ENCODE peak calls at places on chromosomes 12 and 14, in ten cellular contexts. S is fibroblast of the aortic adventitia; Q is cardiac septum; G is CMK; N is activated T-helper 9 cell treated with anti-CD3 and anti-CD28 coated beads, Interleukin-2, amount 50 U/mL, for 16 hours; P is psoas muscle; Z is GM12865; M is adrenal gland; T is stimulated activated CD8-positive, alpha-beta memory T cell treated with anti-CD3 and anti-CD28 coated beads, Interleukin-7, amount 100 ng/mL, for 4 hours; U is activated T-cell treated with anti-CD3 and anti-CD28 coated beads for 48 hours. O is an unnamed sample.
A peak's percentile ranks its signal among the peaks of the same experiment; 100 is the strongest.

GRCh38 chr12:83461326-83461985 is 774.8 kb downstream of the TMTC2 start:
- DNase-seq in S (no peak), Q (no peak), G (no peak), N (no peak), P (no peak), Z (no peak), M (no peak), T (no peak), U (no peak), O (no peak)

GRCh38 chr12:31342314-31342713 is 16.4 kb upstream of the SINHCAF start:
- DNase-seq in S (no peak), Q (no peak), G (no peak), N (no peak), P (no peak), Z (no peak), M (no peak), T (no peak), U (no peak), O (no peak)

GRCh38 chr12:80192087-80192486 is 92.8 kb downstream of the OTOGL start:
- DNase-seq in S (no peak), Q (no peak), G (no peak), N (no peak), P (no peak), Z (peak; percentile 26), M (no peak), T (no peak), U (no peak), O (no peak)

GRCh38 chr12:26117321-26117720 is 7.5 kb downstream of the BHLHE41 start:
- DNase-seq in S (no peak), Q (no peak), G (no peak), N (no peak), P (no peak), Z (no peak), M (no peak), T (no peak), U (no peak), O (no peak)

GRCh38 chr12:31756977-31757420 is 28.2 kb upstream of the AMN1 start:
- DNase-seq in S (peak; percentile 59), Q (no peak), G (no peak), N (no peak), P (no peak), Z (no peak), M (no peak), T (no peak), U (no peak), O (peak; percentile 78)

GRCh38 chr14:44112774-44113460 is 394.2 kb downstream of the FSCB start:
- DNase-seq in S (no peak), Q (no peak), G (no peak), N (no peak), P (no peak), Z (no peak), M (no peak), T (no peak), U (no peak), O (no peak)

GRCh38 chr14:95157987-95158712 is 821 bp upstream of the DICER1 start:
- DNase-seq in S (no peak), Q (no peak), G (no peak), N (no peak), P (no peak), Z (peak; percentile 71), M (no peak), T (no peak), U (peak; percentile 6), O (peak; percentile 81)

GRCh38 chr14:95290769-95291440 is 28.8 kb downstream of the CLMN start:
- DNase-seq in S (no peak), Q (no peak), G (no peak), N (no peak), P (peak; percentile 67), Z (peak; percentile 19), M (no peak), T (no peak), U (no peak), O (peak; percentile 78)

GRCh38 chr12:124441443-124442190 is 125.8 kb downstream of the NCOR2 start:
- DNase-seq in S (peak; percentile 95), Q (no peak), G (no peak), N (no peak), P (no peak), Z (no peak), M (no peak), T (no peak), U (no peak), O (no peak)

GRCh38 chr14:24734917-24735500 is 101.0 kb upstream of the GZMB start:
- DNase-seq in S (peak; percentile 79), Q (no peak), G (peak; percentile 39), N (no peak), P (no peak), Z (peak; percentile 70), M (peak; percentile 36), T (no peak), U (no peak), O (no peak)

GRCh38 chr12:47079894-47080724 is at the start of gene AMIGO2:
- DNase-seq in S (peak; percentile 73), Q (peak; percentile 78), G (no peak), N (no peak), P (peak; percentile 57), Z (no peak), M (peak; percentile 66), T (no peak), U (peak; percentile 30), O (peak; percentile 69)